ENCODE peak calls at places on chromosomes 7 and 10, in ten cellular contexts. One of them, this sample, is unnamed.

GRCh38 chr7:142391191-142391992 is 133.5 kb upstream of the PRSS58 start:
- DNase-seq in activated T-helper 1 cell treated with anti-CD3 and anti-CD28 coated beads, Interleukin-2, amount 50 U/mL, for 16 hours: peak; percentile 9
- DNase-seq in activated T-helper 9 cell treated with anti-CD3 and anti-CD28 coated beads, Interleukin-2, amount 50 U/mL, for 16 hours: no peak
- DNase-seq in tibial nerve: no peak
- DNase-seq in heart right ventricle: no peak
- DNase-seq in AG10803: no peak
- DNase-seq in HEK293T: peak; percentile 46
- DNase-seq in skeletal muscle cell: no peak
- DNase-seq in activated CD8-positive, alpha-beta memory T cell treated with anti-CD3 and anti-CD28 coated beads, Interleukin-2, amount 10 ng/mL, durations not matched to agents 7 days and 5 days: peak; percentile 58
- DNase-seq in GOT3: no peak
- DNase-seq in this sample: peak; percentile 51

GRCh38 chr10:99850041-99850766 is 67.8 kb downstream of the ABCC2 start:
- DNase-seq in activated T-helper 1 cell treated with anti-CD3 and anti-CD28 coated beads, Interleukin-2, amount 50 U/mL, for 16 hours: no peak
- DNase-seq in activated T-helper 9 cell treated with anti-CD3 and anti-CD28 coated beads, Interleukin-2, amount 50 U/mL, for 16 hours: no peak
- DNase-seq in tibial nerve: no peak
- DNase-seq in heart right ventricle: no peak
- DNase-seq in AG10803: no peak
- DNase-seq in HEK293T: no peak
- DNase-seq in skeletal muscle cell: no peak
- DNase-seq in activated CD8-positive, alpha-beta memory T cell treated with anti-CD3 and anti-CD28 coated beads, Interleukin-2, amount 10 ng/mL, durations not matched to agents 7 days and 5 days: no peak
- DNase-seq in GOT3: no peak
- DNase-seq in this sample: peak; percentile 45

GRCh38 chr7:90648834-90649233 is 52.7 kb downstream of the CDK14 start:
- DNase-seq in activated T-helper 1 cell treated with anti-CD3 and anti-CD28 coated beads, Interleukin-2, amount 50 U/mL, for 16 hours: no peak
- DNase-seq in activated T-helper 9 cell treated with anti-CD3 and anti-CD28 coated beads, Interleukin-2, amount 50 U/mL, for 16 hours: no peak
- DNase-seq in tibial nerve: no peak
- DNase-seq in heart right ventricle: no peak
- DNase-seq in AG10803: no peak
- DNase-seq in HEK293T: no peak
- DNase-seq in skeletal muscle cell: no peak
- DNase-seq in activated CD8-positive, alpha-beta memory T cell treated with anti-CD3 and anti-CD28 coated beads, Interleukin-2, amount 10 ng/mL, durations not matched to agents 7 days and 5 days: no peak
- DNase-seq in GOT3: no peak
- DNase-seq in this sample: no peak

GRCh38 chr7:16067695-16068094 is 353.6 kb downstream of the CRPPA start:
- DNase-seq in activated T-helper 1 cell treated with anti-CD3 and anti-CD28 coated beads, Interleukin-2, amount 50 U/mL, for 16 hours: no peak
- DNase-seq in activated T-helper 9 cell treated with anti-CD3 and anti-CD28 coated beads, Interleukin-2, amount 50 U/mL, for 16 hours: no peak
- DNase-seq in tibial nerve: no peak
- DNase-seq in heart right ventricle: no peak
- DNase-seq in AG10803: no peak
- DNase-seq in HEK293T: no peak
- DNase-seq in skeletal muscle cell: no peak
- DNase-seq in activated CD8-positive, alpha-beta memory T cell treated with anti-CD3 and anti-CD28 coated beads, Interleukin-2, amount 10 ng/mL, durations not matched to agents 7 days and 5 days: no peak
- DNase-seq in GOT3: no peak
- DNase-seq in this sample: no peak

GRCh38 chr10:87623191-87623590 is 36.5 kb upstream of the PAPSS2 start:
- DNase-seq in activated T-helper 1 cell treated with anti-CD3 and anti-CD28 coated beads, Interleukin-2, amount 50 U/mL, for 16 hours: no peak
- DNase-seq in activated T-helper 9 cell treated with anti-CD3 and anti-CD28 coated beads, Interleukin-2, amount 50 U/mL, for 16 hours: no peak
- DNase-seq in tibial nerve: no peak
- DNase-seq in heart right ventricle: no peak
- DNase-seq in AG10803: no peak
- DNase-seq in HEK293T: no peak
- DNase-seq in skeletal muscle cell: no peak
- DNase-seq in activated CD8-positive, alpha-beta memory T cell treated with anti-CD3 and anti-CD28 coated beads, Interleukin-2, amount 10 ng/mL, durations not matched to agents 7 days and 5 days: no peak
- DNase-seq in GOT3: no peak
- DNase-seq in this sample: no peak

GRCh38 chr10:112815238-112816032 is 134.6 kb upstream of the TCF7L2 start:
- DNase-seq in activated T-helper 1 cell treated with anti-CD3 and anti-CD28 coated beads, Interleukin-2, amount 50 U/mL, for 16 hours: no peak
- DNase-seq in activated T-helper 9 cell treated with anti-CD3 and anti-CD28 coated beads, Interleukin-2, amount 50 U/mL, for 16 hours: no peak
- DNase-seq in tibial nerve: no peak
- DNase-seq in heart right ventricle: no peak
- DNase-seq in AG10803: peak; percentile 61
- DNase-seq in HEK293T: no peak
- DNase-seq in skeletal muscle cell: peak; percentile 44
- DNase-seq in activated CD8-positive, alpha-beta memory T cell treated with anti-CD3 and anti-CD28 coated beads, Interleukin-2, amount 10 ng/mL, durations not matched to agents 7 days and 5 days: peak; percentile 46
- DNase-seq in GOT3: no peak
- DNase-seq in this sample: no peak

GRCh38 chr10:73156054-73156453 is 11.8 kb downstream of the ECD start:
- DNase-seq in activated T-helper 1 cell treated with anti-CD3 and anti-CD28 coated beads, Interleukin-2, amount 50 U/mL, for 16 hours: no peak
- DNase-seq in activated T-helper 9 cell treated with anti-CD3 and anti-CD28 coated beads, Interleukin-2, amount 50 U/mL, for 16 hours: no peak
- DNase-seq in tibial nerve: no peak
- DNase-seq in heart right ventricle: no peak
- DNase-seq in AG10803: no peak
- DNase-seq in HEK293T: no peak
- DNase-seq in skeletal muscle cell: no peak
- DNase-seq in activated CD8-positive, alpha-beta memory T cell treated with anti-CD3 and anti-CD28 coated beads, Interleukin-2, amount 10 ng/mL, durations not matched to agents 7 days and 5 days: no peak
- DNase-seq in GOT3: no peak
- DNase-seq in this sample: no peak

GRCh38 chr7:106720641-106721040 is 59.7 kb upstream of the CCDC71L start:
- DNase-seq in activated T-helper 1 cell treated with anti-CD3 and anti-CD28 coated beads, Interleukin-2, amount 50 U/mL, for 16 hours: no peak
- DNase-seq in activated T-helper 9 cell treated with anti-CD3 and anti-CD28 coated beads, Interleukin-2, amount 50 U/mL, for 16 hours: no peak
- DNase-seq in tibial nerve: no peak
- DNase-seq in heart right ventricle: no peak
- DNase-seq in AG10803: no peak
- DNase-seq in HEK293T: no peak
- DNase-seq in skeletal muscle cell: no peak
- DNase-seq in activated CD8-positive, alpha-beta memory T cell treated with anti-CD3 and anti-CD28 coated beads, Interleukin-2, amount 10 ng/mL, durations not matched to agents 7 days and 5 days: no peak
- DNase-seq in GOT3: no peak
- DNase-seq in this sample: no peak

GRCh38 chr7:123533929-123534382 is 439 bp downstream of the IQUB start:
- DNase-seq in activated T-helper 1 cell treated with anti-CD3 and anti-CD28 coated beads, Interleukin-2, amount 50 U/mL, for 16 hours: no peak
- DNase-seq in activated T-helper 9 cell treated with anti-CD3 and anti-CD28 coated beads, Interleukin-2, amount 50 U/mL, for 16 hours: no peak
- DNase-seq in tibial nerve: no peak
- DNase-seq in heart right ventricle: no peak
- DNase-seq in AG10803: no peak
- DNase-seq in HEK293T: no peak
- DNase-seq in skeletal muscle cell: no peak
- DNase-seq in activated CD8-positive, alpha-beta memory T cell treated with anti-CD3 and anti-CD28 coated beads, Interleukin-2, amount 10 ng/mL, durations not matched to agents 7 days and 5 days: no peak
- DNase-seq in GOT3: no peak
- DNase-seq in this sample: no peak

GRCh38 chr7:71683382-71683781 is 551.4 kb downstream of the GALNT17 start:
- DNase-seq in activated T-helper 1 cell treated with anti-CD3 and anti-CD28 coated beads, Interleukin-2, amount 50 U/mL, for 16 hours: no peak
- DNase-seq in activated T-helper 9 cell treated with anti-CD3 and anti-CD28 coated beads, Interleukin-2, amount 50 U/mL, for 16 hours: no peak
- DNase-seq in tibial nerve: no peak
- DNase-seq in heart right ventricle: no peak
- DNase-seq in AG10803: no peak
- DNase-seq in HEK293T: no peak
- DNase-seq in skeletal muscle cell: no peak
- DNase-seq in activated CD8-positive, alpha-beta memory T cell treated with anti-CD3 and anti-CD28 coated beads, Interleukin-2, amount 10 ng/mL, durations not matched to agents 7 days and 5 days: no peak
- DNase-seq in GOT3: no peak
- DNase-seq in this sample: no peak

GRCh38 chr10:413662-414071 is 275.8 kb downstream of the DIP2C start:
- DNase-seq in activated T-helper 1 cell treated with anti-CD3 and anti-CD28 coated beads, Interleukin-2, amount 50 U/mL, for 16 hours: no peak
- DNase-seq in activated T-helper 9 cell treated with anti-CD3 and anti-CD28 coated beads, Interleukin-2, amount 50 U/mL, for 16 hours: no peak
- DNase-seq in tibial nerve: no peak
- DNase-seq in heart right ventricle: no peak
- DNase-seq in AG10803: no peak
- DNase-seq in HEK293T: no peak
- DNase-seq in skeletal muscle cell: no peak
- DNase-seq in activated CD8-positive, alpha-beta memory T cell treated with anti-CD3 and anti-CD28 coated beads, Interleukin-2, amount 10 ng/mL, durations not matched to agents 7 days and 5 days: no peak
- DNase-seq in GOT3: no peak
- DNase-seq in this sample: no peak

GRCh38 chr10:23190872-23191763 is 994 bp upstream of the PTF1A start:
- DNase-seq in activated T-helper 1 cell treated with anti-CD3 and anti-CD28 coated beads, Interleukin-2, amount 50 U/mL, for 16 hours: no peak
- DNase-seq in activated T-helper 9 cell treated with anti-CD3 and anti-CD28 coated beads, Interleukin-2, amount 50 U/mL, for 16 hours: no peak
- DNase-seq in tibial nerve: no peak
- DNase-seq in heart right ventricle: no peak
- DNase-seq in AG10803: no peak
- DNase-seq in HEK293T: no peak
- DNase-seq in skeletal muscle cell: no peak
- DNase-seq in activated CD8-positive, alpha-beta memory T cell treated with anti-CD3 and anti-CD28 coated beads, Interleukin-2, amount 10 ng/mL, durations not matched to agents 7 days and 5 days: no peak
- DNase-seq in GOT3: no peak
- DNase-seq in this sample: no peak

GRCh38 chr10:56319386-56319785 is 41.7 kb downstream of the ZWINT start:
- DNase-seq in activated T-helper 1 cell treated with anti-CD3 and anti-CD28 coated beads, Interleukin-2, amount 50 U/mL, for 16 hours: no peak
- DNase-seq in activated T-helper 9 cell treated with anti-CD3 and anti-CD28 coated beads, Interleukin-2, amount 50 U/mL, for 16 hours: no peak
- DNase-seq in tibial nerve: no peak
- DNase-seq in heart right ventricle: no peak
- DNase-seq in AG10803: peak; percentile 4
- DNase-seq in HEK293T: no peak
- DNase-seq in skeletal muscle cell: no peak
- DNase-seq in activated CD8-positive, alpha-beta memory T cell treated with anti-CD3 and anti-CD28 coated beads, Interleukin-2, amount 10 ng/mL, durations not matched to agents 7 days and 5 days: no peak
- DNase-seq in GOT3: no peak
- DNase-seq in this sample: no peak

GRCh38 chr7:82288769-82289535 is 154.6 kb downstream of the CACNA2D1 start:
- DNase-seq in activated T-helper 1 cell treated with anti-CD3 and anti-CD28 coated beads, Interleukin-2, amount 50 U/mL, for 16 hours: no peak
- DNase-seq in activated T-helper 9 cell treated with anti-CD3 and anti-CD28 coated beads, Interleukin-2, amount 50 U/mL, for 16 hours: no peak
- DNase-seq in tibial nerve: no peak
- DNase-seq in heart right ventricle: no peak
- DNase-seq in AG10803: no peak
- DNase-seq in HEK293T: no peak
- DNase-seq in skeletal muscle cell: no peak
- DNase-seq in activated CD8-positive, alpha-beta memory T cell treated with anti-CD3 and anti-CD28 coated beads, Interleukin-2, amount 10 ng/mL, durations not matched to agents 7 days and 5 days: no peak
- DNase-seq in GOT3: no peak
- DNase-seq in this sample: no peak